ENCODE peak calls at places on chromosomes 13 and 19, in six cellular contexts. G, A, Y, W, J and B are unnamed samples.

GRCh38 chr19:8577247-8577646 is at the start of gene MYO1F:
- DNase-seq in G (no peak), A (no peak), Y (no peak), W (no peak), J (no peak), B (no peak)

GRCh38 chr19:57171551-57172081 is 4.3 kb upstream of the DUXA start:
- DNase-seq in G (peak; percentile 79), A (peak; percentile 63), Y (no peak), W (peak; percentile 12), J (peak; percentile 55), B (peak; percentile 4)

GRCh38 chr13:92197669-92198068 is 799.2 kb downstream of the GPC5 start:
- DNase-seq in G (no peak), A (no peak), Y (no peak), W (peak; percentile 63), J (peak; percentile 49), B (no peak)

GRCh38 chr13:95676100-95676774 is 702 bp upstream of the DNAJC3 start:
- DNase-seq in G (no peak), A (no peak), Y (no peak), W (peak; percentile 27), J (peak; percentile 53), B (peak; percentile 75)

GRCh38 chr19:48396010-48396870 is 2.8 kb downstream of the GRIN2D start:
- DNase-seq in G (no peak), A (no peak), Y (no peak), W (no peak), J (no peak), B (no peak)

GRCh38 chr19:6772028-6772865 is at the start of gene VAV1:
- DNase-seq in G (peak; percentile 57), A (no peak), Y (no peak), W (no peak), J (no peak), B (no peak)

GRCh38 chr19:47096721-47097120 is 16.9 kb downstream of the ZC3H4 start:
- DNase-seq in G (no peak), A (no peak), Y (no peak), W (no peak), J (no peak), B (no peak)

GRCh38 chr19:40613669-40614594 is 12.8 kb downstream of the LTBP4 start:
- DNase-seq in G (peak; percentile 95), A (no peak), Y (no peak), W (peak; percentile 75), J (peak; percentile 84), B (no peak)

GRCh38 chr13:27440408-27440807 is 10.0 kb downstream of the MTIF3 start:
- DNase-seq in G (no peak), A (no peak), Y (no peak), W (no peak), J (no peak), B (no peak)

GRCh38 chr13:39577833-39578232 is 25.2 kb downstream of the LHFPL6 start:
- DNase-seq in G (no peak), A (no peak), Y (no peak), W (no peak), J (no peak), B (no peak)

GRCh38 chr13:109479991-109480696 is 306.2 kb downstream of the IRS2 start:
- DNase-seq in G (no peak), A (no peak), Y (no peak), W (peak; percentile 47), J (peak; percentile 69), B (peak; percentile 16)

GRCh38 chr19:43820098-43820860 is 6.8 kb upstream of the ZNF283 start:
- DNase-seq in G (peak; percentile 58), A (no peak), Y (no peak), W (peak; percentile 66), J (peak; percentile 74), B (no peak)

GRCh38 chr13:40376867-40377266 is 289.6 kb downstream of the FOXO1 start:
- DNase-seq in G (no peak), A (no peak), Y (no peak), W (no peak), J (peak; percentile 57), B (no peak)

GRCh38 chr13:41562541-41563178 is 105.3 kb downstream of the RGCC start:
- DNase-seq in G (no peak), A (no peak), Y (no peak), W (no peak), J (no peak), B (no peak)

GRCh38 chr13:31476266-31476665 is 263.1 kb upstream of the RXFP2 start:
- DNase-seq in G (no peak), A (no peak), Y (no peak), W (peak; percentile 79), J (peak; percentile 97), B (no peak)

GRCh38 chr19:46082728-46083050 is 41.8 kb downstream of the IGFL3 start:
- DNase-seq in G (no peak), A (no peak), Y (no peak), W (no peak), J (no peak), B (no peak)

GRCh38 chr19:55223291-55224037 is 5.1 kb downstream of the TMEM86B start:
- DNase-seq in G (no peak), A (no peak), Y (no peak), W (no peak), J (no peak), B (no peak)

GRCh38 chr19:40663712-40664692 is 26.4 kb downstream of the NUMBL start:
- DNase-seq in G (no peak), A (no peak), Y (no peak), W (no peak), J (no peak), B (peak; percentile 25)

DNA sequence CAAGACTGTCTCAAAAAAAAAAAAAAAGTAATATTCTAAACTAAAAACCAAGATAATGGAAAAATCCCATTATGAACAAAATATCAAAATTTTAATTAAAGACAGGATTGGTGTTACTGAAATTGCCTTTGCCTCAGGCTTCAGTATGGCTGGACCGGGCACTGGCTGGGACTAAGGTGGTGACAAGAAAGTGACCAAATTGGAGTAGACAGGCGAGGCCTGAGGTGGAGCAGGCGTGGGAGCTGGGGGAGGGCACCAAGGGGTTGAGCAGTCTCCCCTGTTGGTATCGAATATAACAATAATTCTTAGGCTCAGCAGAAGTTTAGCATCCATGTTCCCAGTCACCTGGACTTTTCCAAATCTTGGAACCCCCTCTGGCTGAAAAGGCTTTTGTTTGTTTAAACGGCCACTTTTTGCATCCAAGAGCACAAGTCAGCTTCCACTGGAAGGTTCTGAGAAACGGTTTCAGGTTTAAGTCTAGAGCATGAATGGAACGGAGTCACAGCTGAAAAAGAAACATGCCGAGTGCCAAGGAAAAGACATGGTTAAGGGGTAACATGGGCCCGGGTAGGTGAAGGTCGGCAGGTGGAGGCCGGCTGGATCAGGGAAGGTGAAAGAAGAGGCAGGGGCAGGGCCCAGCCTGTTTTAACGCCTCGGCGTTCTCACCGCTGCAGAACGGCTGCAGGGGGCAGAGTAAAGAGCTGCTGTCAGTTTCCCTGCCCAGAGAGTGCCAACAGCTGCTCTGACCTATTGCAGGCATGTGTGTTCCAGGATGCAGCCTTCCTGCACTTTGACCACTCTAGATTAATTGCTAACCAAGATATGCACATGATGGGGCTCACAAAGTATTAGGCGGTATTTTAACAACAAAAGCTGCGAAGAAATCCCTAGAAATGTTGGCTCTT is 104.4 kb downstream of the TM9SF2 start:
- DNase-seq in G (peak; percentile 84), A (no peak), Y (no peak), W (no peak), J (peak; percentile 48), B (peak; percentile 58)
- TF ChIP-seq CTCF in G (peak; percentile 59), A (peak; percentile 14), Y (peak; percentile 13), W (peak; percentile 12), J (peak; percentile 12), B (no peak)

DNA sequence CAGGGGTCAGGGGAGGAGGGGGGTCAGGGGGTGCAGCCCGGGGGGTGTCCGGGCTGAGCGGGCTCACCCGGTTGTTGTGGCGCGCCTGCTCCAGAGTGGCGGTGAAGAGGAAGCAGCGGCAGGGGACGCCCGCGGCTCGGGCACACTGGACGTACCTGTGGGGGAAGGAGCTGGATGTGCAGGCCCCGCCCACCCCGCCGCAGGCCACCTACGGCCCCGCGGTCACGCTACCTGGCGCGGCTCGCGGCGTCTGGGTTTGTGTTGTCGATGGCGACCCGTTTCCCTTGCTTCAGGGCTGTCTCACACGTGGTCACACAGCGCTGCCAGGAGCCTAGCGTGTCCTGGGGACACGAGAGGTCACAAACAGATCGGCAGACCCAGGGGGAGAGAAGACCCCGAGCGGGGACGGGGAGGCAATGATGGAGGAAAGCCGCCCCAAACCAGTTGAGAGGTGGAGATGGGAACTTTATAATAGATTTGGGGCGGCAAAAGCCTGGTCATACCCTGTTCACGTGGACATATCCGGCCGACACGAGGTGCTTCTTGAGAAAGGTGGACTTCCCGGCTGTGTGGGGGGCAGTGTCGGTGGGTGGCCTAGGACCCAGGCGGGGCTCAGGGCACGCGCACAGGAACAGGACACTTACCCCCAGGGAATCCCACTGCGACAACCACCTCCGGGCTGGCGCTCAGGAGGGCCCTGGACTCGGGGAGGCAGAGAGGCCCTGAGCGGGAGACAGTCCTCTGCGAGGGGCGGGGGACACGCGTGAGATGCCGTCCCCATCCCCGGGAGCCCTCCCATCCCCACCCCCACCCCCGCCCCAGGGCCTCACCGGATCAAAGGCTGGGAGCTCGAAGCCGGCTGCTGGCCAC is 5.6 kb downstream of the PNKP start:
- DNase-seq in G (no peak), A (no peak), Y (no peak), W (no peak), J (no peak), B (no peak)
- TF ChIP-seq CTCF in G (no peak), A (no peak), Y (no peak), W (no peak), J (no peak), B (no peak)

DNA sequence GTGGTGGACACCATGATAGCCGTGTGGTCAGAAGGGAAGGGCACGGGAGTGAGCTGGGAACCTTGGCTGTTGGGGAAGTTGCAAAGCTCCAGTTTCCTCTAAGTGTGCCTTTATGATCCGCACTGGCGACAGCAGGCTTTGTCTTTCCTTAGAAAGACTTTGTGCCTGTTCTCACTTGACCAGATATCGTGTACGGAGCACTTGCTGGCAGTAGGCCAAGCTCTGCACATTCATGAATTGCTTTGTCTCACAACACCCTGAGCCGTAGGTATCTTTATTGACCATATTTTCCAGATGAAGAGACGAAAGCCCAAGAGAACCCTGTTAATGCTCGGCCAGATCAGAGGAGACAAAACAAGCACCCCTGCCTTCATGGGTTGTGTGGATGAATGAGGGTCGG is 15.1 kb downstream of the CUL4A start:
- DNase-seq in G (no peak), A (no peak), Y (no peak), W (no peak), J (no peak), B (no peak)
- TF ChIP-seq CTCF in G (no peak), A (no peak), Y (no peak), W (no peak), J (no peak), B (no peak)

GRCh38 chr13:28820099-28821051 is at the start of gene MTUS2:
- DNase-seq in G (peak; percentile 83), A (no peak), Y (peak; percentile 77), W (no peak), J (no peak), B (no peak)

GRCh38 chr13:28817204-28817603 is 2.9 kb upstream of the MTUS2 start:
- DNase-seq in G (peak; percentile 78), A (no peak), Y (no peak), W (no peak), J (no peak), B (no peak)

GRCh38 chr13:28819748-28820098 is 416 bp upstream of the MTUS2 start:
- DNase-seq in G (peak; percentile 92), A (no peak), Y (no peak), W (peak; percentile 8), J (peak; percentile 54), B (no peak)

GRCh38 chr13:28822161-28822560 is 2.0 kb downstream of the MTUS2 start:
- DNase-seq in G (no peak), A (no peak), Y (no peak), W (no peak), J (no peak), B (no peak)

GRCh38 chr13:28819046-28819747 is 942 bp upstream of the MTUS2 start:
- DNase-seq in G (no peak), A (no peak), Y (peak; percentile 75), W (peak; percentile 17), J (peak; percentile 37), B (no peak)
- TF ChIP-seq CTCF in G (no peak), A (no peak), Y (no peak), W (no peak), J (no peak), B (no peak)